ENCODE peak calls at places on chromosomes 6 and 20, in seven cellular contexts. T, O, J, G, F, D and Z are unnamed samples.

GRCh38 chr20:18909254-18909653 is 95.7 kb downstream of the SCP2D1 start:
- DNase-seq in T (no peak), O (no peak), J (no peak), G (no peak), F (no peak), D (no peak), Z (no peak)

GRCh38 chr6:39836621-39837020 is 44.4 kb downstream of the DAAM2 start:
- DNase-seq in T (no peak), O (no peak), J (no peak), G (no peak), F (no peak), D (no peak), Z (no peak)

GRCh38 chr20:37297066-37297736 is 7.7 kb downstream of the MANBAL start:
- DNase-seq in T (no peak), O (no peak), J (peak; percentile 81), G (no peak), F (no peak), D (peak; percentile 28), Z (no peak)

GRCh38 chr20:50588034-50588736 is 78.0 kb downstream of the PTPN1 start:
- DNase-seq in T (peak; percentile 78), O (peak; percentile 77), J (peak; percentile 85), G (peak; percentile 82), F (peak; percentile 80), D (peak; percentile 86), Z (peak; percentile 66)

GRCh38 chr6:170093276-170093657 is 197.6 kb downstream of the DLL1 start:
- DNase-seq in T (no peak), O (no peak), J (peak; percentile 50), G (no peak), F (no peak), D (no peak), Z (no peak)

GRCh38 chr6:80872194-80872950 is 765.9 kb downstream of the BCKDHB start:
- DNase-seq in T (no peak), O (no peak), J (peak; percentile 64), G (no peak), F (no peak), D (peak; percentile 13), Z (no peak)

GRCh38 chr6:150290429-150290828 is 78.4 kb upstream of the IYD start:
- DNase-seq in T (no peak), O (no peak), J (no peak), G (no peak), F (no peak), D (peak; percentile 92), Z (no peak)

GRCh38 chr20:44129996-44130718 is 56.8 kb downstream of the JPH2 start:
- DNase-seq in T (no peak), O (no peak), J (peak; percentile 62), G (no peak), F (no peak), D (no peak), Z (no peak)

GRCh38 chr6:11494786-11495564 is 42.6 kb upstream of the TMEM170B start:
- DNase-seq in T (no peak), O (no peak), J (no peak), G (no peak), F (no peak), D (peak; percentile 25), Z (no peak)

GRCh38 chr6:21935561-21936028 is 342.0 kb downstream of the SOX4 start:
- DNase-seq in T (no peak), O (peak; percentile 53), J (no peak), G (peak; percentile 52), F (peak; percentile 32), D (peak; percentile 41), Z (no peak)

GRCh38 chr6:49333345-49334120 is 129.5 kb downstream of the MMUT start:
- DNase-seq in T (no peak), O (no peak), J (no peak), G (no peak), F (no peak), D (no peak), Z (no peak)

GRCh38 chr6:132937466-132937906 is 123.1 kb downstream of the RPS12 start:
- DNase-seq in T (no peak), O (peak; percentile 77), J (no peak), G (peak; percentile 30), F (peak; percentile 14), D (peak; percentile 81), Z (no peak)

GRCh38 chr6:131281471-131282270 is 146.4 kb downstream of the AKAP7 start:
- DNase-seq in T (no peak), O (peak; percentile 61), J (no peak), G (no peak), F (peak; percentile 41), D (peak; percentile 22), Z (no peak)

GRCh38 chr6:24504642-24505586 is 10.1 kb downstream of the ALDH5A1 start:
- DNase-seq in T (no peak), O (no peak), J (no peak), G (peak; percentile 82), F (peak; percentile 60), D (no peak), Z (peak; percentile 32)
- TF ChIP-seq CTCF in T (no peak), O (no peak), J (no peak), G (no peak), F (no peak), D (no peak), Z (no peak)

GRCh38 chr6:38133932-38134703 is 314.6 kb downstream of the ZFAND3 start:
- DNase-seq in T (no peak), O (no peak), J (no peak), G (no peak), F (no peak), D (no peak), Z (no peak)
- H3K36me3 ChIP-seq in T (no peaks in the 10 kb centered on the region), O (no peaks in the 10 kb centered on the region), J (no peaks in the 10 kb centered on the region), G (no peaks in the 10 kb centered on the region), F (no peaks in the 10 kb centered on the region), D (no peaks in the 10 kb centered on the region), Z (no peaks in the 10 kb centered on the region)

GRCh38 chr6:15754706-15755079 is 91.9 kb upstream of the DTNBP1 start:
- DNase-seq in T (no peak), O (no peak), J (no peak), G (no peak), F (no peak), D (no peak), Z (no peak)

GRCh38 chr6:15752820-15753219 is 90.0 kb upstream of the DTNBP1 start:
- DNase-seq in T (no peak), O (peak; percentile 35), J (no peak), G (no peak), F (no peak), D (no peak), Z (no peak)

GRCh38 chr6:15754035-15754705 is 91.3 kb upstream of the DTNBP1 start:
- DNase-seq in T (no peak), O (no peak), J (no peak), G (no peak), F (no peak), D (no peak), Z (no peak)

GRCh38 chr6:15758631-15759215 is 95.9 kb upstream of the DTNBP1 start:
- DNase-seq in T (no peak), O (no peak), J (no peak), G (no peak), F (no peak), D (no peak), Z (no peak)

DNA sequence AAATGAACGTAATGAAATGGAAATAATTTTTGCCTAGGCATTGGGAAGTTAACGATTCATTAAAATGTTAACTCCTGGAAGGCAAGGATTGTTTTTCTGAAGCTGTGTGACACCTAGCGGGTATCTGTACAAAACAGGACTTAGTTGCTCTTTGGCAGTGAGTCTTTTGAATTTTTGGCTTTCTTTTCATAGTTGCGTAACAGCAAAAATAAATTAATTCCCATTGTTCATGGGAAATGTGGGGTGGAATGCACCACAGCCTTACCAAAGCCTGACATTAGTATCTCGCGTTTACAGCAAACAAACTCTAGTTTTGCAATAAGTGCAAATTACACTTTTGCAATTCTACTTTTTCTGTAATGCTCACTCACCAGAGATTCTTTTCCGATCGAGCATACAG is 92.7 kb upstream of the DTNBP1 start:
- DNase-seq in T (no peak), O (no peak), J (no peak), G (no peak), F (no peak), D (no peak), Z (no peak)
- TF ChIP-seq CTCF in T (no peak), O (no peak), J (no peak), G (no peak), F (no peak), D (no peak), Z (no peak)

GRCh38 chr20:57692393-57692792 is 17.4 kb downstream of the PMEPA1 start:
- DNase-seq in T (no peak), O (no peak), J (no peak), G (no peak), F (no peak), D (no peak), Z (no peak)
- H3K36me3 ChIP-seq in T (no peaks in the 10 kb centered on the region), O (no peaks in the 10 kb centered on the region), J (no peaks in the 10 kb centered on the region), G (no peaks in the 10 kb centered on the region), F (no peaks in the 10 kb centered on the region), D (no peaks in the 10 kb centered on the region), Z (no peaks in the 10 kb centered on the region)

DNA sequence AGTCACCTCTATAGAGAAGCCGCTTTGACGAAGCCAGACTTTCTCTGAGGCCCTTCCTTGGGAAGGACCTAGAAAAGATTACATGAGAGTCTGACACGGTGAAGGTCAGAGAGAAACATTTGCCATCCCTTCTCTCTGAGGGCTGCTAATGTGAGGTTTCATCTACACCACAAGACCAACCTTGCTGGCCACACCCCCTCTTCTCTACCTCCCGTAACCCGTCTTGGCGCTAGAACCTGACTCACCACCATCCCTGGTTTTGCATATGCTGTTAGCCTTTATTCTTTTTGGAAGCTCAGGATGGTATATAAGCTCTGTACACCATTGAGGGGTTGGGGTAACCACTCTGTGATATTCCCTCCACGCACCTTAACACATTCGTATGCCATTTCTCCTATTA is 63.6 kb downstream of the FOXF2 start:
- DNase-seq in T (no peak), O (no peak), J (no peak), G (no peak), F (no peak), D (no peak), Z (no peak)
- TF ChIP-seq CTCF in T (no peak), O (no peak), J (no peak), G (no peak), F (no peak), D (no peak), Z (no peak)

DNA sequence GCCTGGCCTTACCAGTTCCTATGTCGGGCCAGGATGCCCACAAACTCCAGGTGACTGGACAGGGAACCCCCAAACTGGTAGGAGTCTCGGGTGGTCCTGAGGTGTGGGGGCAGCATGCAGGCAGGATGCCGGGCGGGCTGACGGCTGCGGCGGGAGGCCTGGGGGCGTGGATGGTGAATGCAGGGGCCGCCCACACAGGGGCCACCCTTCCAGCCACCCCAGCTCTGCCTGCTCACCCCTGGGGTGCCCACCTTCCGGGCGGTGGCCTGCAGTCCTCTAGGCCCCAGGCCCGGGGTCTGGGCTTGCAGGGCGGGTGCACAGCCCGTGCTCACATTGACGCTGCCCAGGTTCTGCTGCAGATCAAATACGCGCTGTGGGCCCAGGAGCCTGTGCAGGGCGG is 8.4 kb downstream of the ADRM1 start:
- DNase-seq in T (no peak), O (no peak), J (no peak), G (no peak), F (no peak), D (no peak), Z (no peak)
- H3K36me3 ChIP-seq in T (no peaks in the 10 kb centered on the region), O (no peaks in the 10 kb centered on the region), J (peaks cover 94% of the 10 kb centered on the region), G (peaks cover 25% of the 10 kb centered on the region), F (peaks cover 3% of the 10 kb centered on the region), D (peaks cover 92% of the 10 kb centered on the region), Z (peaks cover 96% of the 10 kb centered on the region)

DNA sequence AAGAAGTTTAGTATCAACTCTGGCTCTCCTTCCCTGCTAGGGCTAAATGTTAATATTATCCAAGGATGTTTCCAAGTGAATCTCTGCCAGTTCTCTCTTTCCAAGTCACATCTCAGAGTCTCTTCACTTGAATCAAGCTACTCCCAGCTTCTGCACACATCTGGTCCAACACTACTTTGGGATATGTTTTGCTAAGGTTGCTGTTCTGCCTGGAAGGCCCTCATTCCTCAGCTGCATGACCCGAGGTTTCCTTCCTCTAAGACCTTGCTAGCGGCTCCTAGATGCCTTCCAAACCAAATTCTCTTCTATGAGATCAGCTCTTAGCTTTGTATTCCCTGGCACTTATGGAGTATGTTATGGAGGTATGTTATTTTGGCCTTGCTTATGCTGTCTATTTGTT is 331.8 kb downstream of the GJA1 start:
- DNase-seq in T (no peak), O (no peak), J (no peak), G (no peak), F (no peak), D (no peak), Z (no peak)
- TF ChIP-seq CTCF in T (no peak), O (no peak), J (no peak), G (no peak), F (no peak), D (no peak), Z (no peak)